ENCODE peak calls at places on chromosome 21, in four cellular contexts. One of them, this sample, is unnamed. For H3K4me1, the result is how much of the 10 kb centered on the place peaks cover.

GRCh38 chr21:19322360-19322759 is 918.8 kb upstream of the TMPRSS15 start:
- DNase-seq in cardiac muscle cell: peak
- DNase-seq in NT2/D1: no peak
- DNase-seq in stomach: no peak
- DNase-seq in this sample: no peak

GRCh38 chr21:35359076-35359475 is 310.0 kb upstream of the RUNX1 start:
- DNase-seq in cardiac muscle cell: peak
- DNase-seq in NT2/D1: no peak
- DNase-seq in stomach: no peak
- DNase-seq in this sample: no peak

GRCh38 chr21:30072496-30072895 is 94.1 kb downstream of the CLDN17 start:
- DNase-seq in cardiac muscle cell: peak
- DNase-seq in NT2/D1: peak
- DNase-seq in stomach: peak
- DNase-seq in this sample: no peak

GRCh38 chr21:33238565-33239255 is 9.0 kb downstream of the IFNAR2 start:
- DNase-seq in cardiac muscle cell: no peak
- DNase-seq in NT2/D1: no peak
- DNase-seq in stomach: no peak
- DNase-seq in this sample: no peak

GRCh38 chr21:22993822-22994574 is 1995.8 kb downstream of the NCAM2 start:
- DNase-seq in cardiac muscle cell: no peak
- DNase-seq in NT2/D1: no peak
- DNase-seq in stomach: no peak
- DNase-seq in this sample: no peak

GRCh38 chr21:40117236-40117635 is 250.0 kb downstream of the PCP4 start:
- DNase-seq in cardiac muscle cell: no peak
- DNase-seq in NT2/D1: no peak
- DNase-seq in stomach: no peak
- DNase-seq in this sample: no peak

GRCh38 chr21:46393941-46394818 is 64.5 kb upstream of the DIP2A start:
- DNase-seq in cardiac muscle cell: no peak
- DNase-seq in NT2/D1: no peak
- DNase-seq in stomach: no peak
- DNase-seq in this sample: no peak

GRCh38 chr21:25283720-25284119 is 323.6 kb downstream of the MRPL39 start:
- DNase-seq in cardiac muscle cell: peak
- DNase-seq in NT2/D1: peak
- DNase-seq in stomach: no peak
- DNase-seq in this sample: no peak

GRCh38 chr21:30340714-30341573 is 3.5 kb upstream of the KRTAP27-1 start:
- DNase-seq in cardiac muscle cell: peak
- DNase-seq in NT2/D1: peak
- DNase-seq in stomach: peak
- DNase-seq in this sample: peak

GRCh38 chr21:34558166-34558565 is 46.2 kb upstream of the KCNE1 start:
- DNase-seq in cardiac muscle cell: no peak
- DNase-seq in NT2/D1: no peak
- DNase-seq in stomach: no peak
- DNase-seq in this sample: no peak

GRCh38 chr21:15667010-15667409 is 62.8 kb upstream of the USP25 start:
- DNase-seq in cardiac muscle cell: peak
- DNase-seq in NT2/D1: no peak
- DNase-seq in stomach: no peak
- DNase-seq in this sample: no peak

GRCh38 chr21:45850181-45850580 is 131.4 kb upstream of the COL6A1 start:
- DNase-seq in cardiac muscle cell: no peak
- DNase-seq in NT2/D1: no peak
- DNase-seq in stomach: peak
- DNase-seq in this sample: no peak

GRCh38 chr21:34722684-34723300 is 54.0 kb downstream of the CLIC6 start:
- DNase-seq in cardiac muscle cell: no peak
- DNase-seq in NT2/D1: peak
- DNase-seq in stomach: no peak
- DNase-seq in this sample: no peak

GRCh38 chr21:46559291-46559983 is 45.4 kb downstream of the S100B start:
- DNase-seq in cardiac muscle cell: no peak
- DNase-seq in NT2/D1: no peak
- DNase-seq in stomach: peak
- DNase-seq in this sample: no peak

GRCh38 chr21:18142639-18143038 is 102.0 kb upstream of the CHODL start:
- DNase-seq in cardiac muscle cell: no peak
- DNase-seq in NT2/D1: no peak
- DNase-seq in stomach: no peak
- DNase-seq in this sample: no peak

GRCh38 chr21:45964649-45965048 is 16.9 kb upstream of the COL6A1 start:
- DNase-seq in cardiac muscle cell: no peak
- DNase-seq in NT2/D1: no peak
- DNase-seq in stomach: no peak
- DNase-seq in this sample: no peak

GRCh38 chr21:19510653-19511052 is 1107.1 kb upstream of the TMPRSS15 start:
- DNase-seq in cardiac muscle cell: no peak
- DNase-seq in NT2/D1: no peak
- DNase-seq in stomach: no peak
- DNase-seq in this sample: no peak

GRCh38 chr21:27683292-27683691 is 716.4 kb upstream of the ADAMTS5 start:
- DNase-seq in cardiac muscle cell: no peak
- DNase-seq in NT2/D1: no peak
- DNase-seq in stomach: no peak
- DNase-seq in this sample: no peak

GRCh38 chr21:29523646-29524045 is 224.9 kb downstream of the BACH1 start:
- DNase-seq in cardiac muscle cell: peak
- DNase-seq in NT2/D1: no peak
- DNase-seq in stomach: no peak
- DNase-seq in this sample: peak

GRCh38 chr21:35206141-35207125 is 157.3 kb upstream of the RUNX1 start:
- DNase-seq in cardiac muscle cell: no peak
- DNase-seq in NT2/D1: no peak
- DNase-seq in stomach: peak
- DNase-seq in this sample: no peak

GRCh38 chr21:32690085-32690484 is 37.7 kb downstream of the SYNJ1 start:
- DNase-seq in cardiac muscle cell: no peak
- DNase-seq in NT2/D1: no peak
- DNase-seq in stomach: no peak
- DNase-seq in this sample: no peak

GRCh38 chr21:28459193-28459592 is 533.5 kb downstream of the LTN1 start:
- DNase-seq in cardiac muscle cell: no peak
- DNase-seq in NT2/D1: no peak
- DNase-seq in stomach: no peak
- DNase-seq in this sample: no peak

GRCh38 chr21:22250355-22250754 is 1252.1 kb downstream of the NCAM2 start:
- DNase-seq in cardiac muscle cell: no peak
- DNase-seq in NT2/D1: no peak
- DNase-seq in stomach: no peak
- DNase-seq in this sample: no peak

GRCh38 chr21:31491617-31492016 is 147.6 kb upstream of the TIAM1 start:
- DNase-seq in cardiac muscle cell: no peak
- DNase-seq in NT2/D1: no peak
- DNase-seq in stomach: no peak
- DNase-seq in this sample: no peak

GRCh38 chr21:29181799-29182470 is 51.5 kb downstream of the MAP3K7CL start:
- DNase-seq in cardiac muscle cell: peak
- DNase-seq in NT2/D1: no peak
- DNase-seq in stomach: no peak
- DNase-seq in this sample: no peak

GRCh38 chr21:46000731-46001641 is 19.4 kb downstream of the COL6A1 start:
- DNase-seq in cardiac muscle cell: no peak
- DNase-seq in NT2/D1: no peak
- DNase-seq in stomach: peak
- DNase-seq in this sample: no peak

GRCh38 chr21:23111070-23111605 is 2112.9 kb downstream of the NCAM2 start:
- DNase-seq in cardiac muscle cell: no peak
- DNase-seq in NT2/D1: no peak
- DNase-seq in stomach: no peak
- DNase-seq in this sample: no peak

GRCh38 chr21:45979141-45979631 is 2.4 kb upstream of the COL6A1 start:
- DNase-seq in cardiac muscle cell: no peak
- DNase-seq in NT2/D1: no peak
- DNase-seq in stomach: no peak
- DNase-seq in this sample: no peak

GRCh38 chr21:35171385-35171784 is 122.3 kb upstream of the RUNX1 start:
- DNase-seq in cardiac muscle cell: no peak
- DNase-seq in NT2/D1: no peak
- DNase-seq in stomach: no peak
- DNase-seq in this sample: no peak

GRCh38 chr21:46354046-46354445 is 30.1 kb downstream of the PCNT start:
- DNase-seq in cardiac muscle cell: no peak
- DNase-seq in NT2/D1: no peak
- DNase-seq in stomach: no peak
- DNase-seq in this sample: no peak

GRCh38 chr21:25573409-25574206 is 33.7 kb downstream of the MRPL39 start:
- DNase-seq in cardiac muscle cell: peak
- DNase-seq in NT2/D1: no peak
- DNase-seq in stomach: no peak
- DNase-seq in this sample: no peak

GRCh38 chr21:26351661-26352060 is 181.1 kb upstream of the APP start:
- DNase-seq in cardiac muscle cell: no peak
- DNase-seq in NT2/D1: no peak
- DNase-seq in stomach: no peak
- DNase-seq in this sample: no peak

DNA sequence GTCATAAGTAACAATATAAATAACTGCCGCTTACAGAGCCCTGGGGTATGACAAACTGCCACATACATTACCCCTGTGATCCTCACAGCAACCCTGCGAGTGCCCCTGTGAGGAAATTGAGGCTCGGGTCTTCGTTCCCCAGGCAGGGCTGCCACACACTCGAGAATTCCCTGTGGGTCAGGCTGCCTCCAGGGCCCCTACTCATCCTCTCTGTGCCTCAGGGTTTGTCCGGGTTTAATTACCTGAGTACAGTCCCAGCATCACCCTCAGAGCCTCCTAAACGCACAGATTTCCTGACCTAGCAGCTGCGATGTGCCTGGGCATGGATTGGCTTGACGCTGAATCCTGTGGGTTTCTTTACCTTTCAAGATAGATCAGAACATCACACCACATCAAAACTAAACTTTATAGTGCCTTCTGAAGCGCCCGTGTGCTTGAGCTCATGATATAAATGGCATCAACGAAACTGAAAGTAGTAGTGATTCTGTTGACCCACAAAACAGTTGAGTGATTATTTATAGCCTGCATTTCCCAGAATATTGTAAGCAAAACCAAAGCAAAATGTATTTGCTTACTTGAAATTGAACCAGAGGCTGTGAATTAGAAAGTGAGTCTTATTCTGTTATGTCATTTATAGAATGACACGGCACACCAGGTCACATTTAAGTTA is 14.0 kb downstream of the SLC37A1 start:
- DNase-seq in cardiac muscle cell: no peak
- DNase-seq in NT2/D1: no peak
- DNase-seq in stomach: no peak
- DNase-seq in this sample: no peak
- H3K4me1 ChIP-seq in cardiac muscle cell: under half
- H3K4me1 ChIP-seq in NT2/D1: under half
- H3K4me1 ChIP-seq in stomach: half or more
- H3K4me1 ChIP-seq in this sample: under half

GRCh38 chr21:44702973-44703730 is 6.2 kb downstream of the KRTAP10-12 start:
- DNase-seq in cardiac muscle cell: no peak
- DNase-seq in NT2/D1: no peak
- DNase-seq in stomach: no peak
- DNase-seq in this sample: no peak

GRCh38 chr21:44700101-44701022 is 3.4 kb downstream of the KRTAP10-12 start:
- DNase-seq in cardiac muscle cell: no peak
- DNase-seq in NT2/D1: no peak
- DNase-seq in stomach: no peak
- DNase-seq in this sample: no peak

GRCh38 chr21:44702111-44702972 is 5.4 kb downstream of the KRTAP10-12 start:
- DNase-seq in cardiac muscle cell: no peak
- DNase-seq in NT2/D1: no peak
- DNase-seq in stomach: no peak
- DNase-seq in this sample: no peak

GRCh38 chr21:44701023-44701400 is 4.0 kb downstream of the KRTAP10-12 start:
- DNase-seq in cardiac muscle cell: no peak
- DNase-seq in NT2/D1: no peak
- DNase-seq in stomach: no peak
- DNase-seq in this sample: no peak

GRCh38 chr21:44701541-44701940 is 4.6 kb downstream of the KRTAP10-12 start:
- DNase-seq in cardiac muscle cell: no peak
- DNase-seq in NT2/D1: no peak
- DNase-seq in stomach: no peak
- DNase-seq in this sample: no peak
- H3K4me1 ChIP-seq in cardiac muscle cell: under half
- H3K4me1 ChIP-seq in NT2/D1: half or more
- H3K4me1 ChIP-seq in stomach: under half
- H3K4me1 ChIP-seq in this sample: under half

GRCh38 chr21:38913120-38913975 is 107.6 kb downstream of the ETS2 start:
- DNase-seq in cardiac muscle cell: peak
- DNase-seq in NT2/D1: no peak
- DNase-seq in stomach: peak
- DNase-seq in this sample: peak
- H3K4me1 ChIP-seq in cardiac muscle cell: under half
- H3K4me1 ChIP-seq in NT2/D1: under half
- H3K4me1 ChIP-seq in stomach: under half
- H3K4me1 ChIP-seq in this sample: under half

GRCh38 chr21:37398697-37399096 is 32.1 kb downstream of the DYRK1A start:
- DNase-seq in cardiac muscle cell: no peak
- DNase-seq in NT2/D1: no peak
- DNase-seq in stomach: no peak
- DNase-seq in this sample: no peak

GRCh38 chr21:37389456-37389855 is 22.9 kb downstream of the DYRK1A start:
- DNase-seq in cardiac muscle cell: no peak
- DNase-seq in NT2/D1: no peak
- DNase-seq in stomach: no peak
- DNase-seq in this sample: no peak

GRCh38 chr21:37396855-37397254 is 30.3 kb downstream of the DYRK1A start:
- DNase-seq in cardiac muscle cell: no peak
- DNase-seq in NT2/D1: no peak
- DNase-seq in stomach: no peak
- DNase-seq in this sample: no peak

GRCh38 chr21:37393786-37394185 is 27.2 kb downstream of the DYRK1A start:
- DNase-seq in cardiac muscle cell: no peak
- DNase-seq in NT2/D1: no peak
- DNase-seq in stomach: no peak
- DNase-seq in this sample: no peak

DNA sequence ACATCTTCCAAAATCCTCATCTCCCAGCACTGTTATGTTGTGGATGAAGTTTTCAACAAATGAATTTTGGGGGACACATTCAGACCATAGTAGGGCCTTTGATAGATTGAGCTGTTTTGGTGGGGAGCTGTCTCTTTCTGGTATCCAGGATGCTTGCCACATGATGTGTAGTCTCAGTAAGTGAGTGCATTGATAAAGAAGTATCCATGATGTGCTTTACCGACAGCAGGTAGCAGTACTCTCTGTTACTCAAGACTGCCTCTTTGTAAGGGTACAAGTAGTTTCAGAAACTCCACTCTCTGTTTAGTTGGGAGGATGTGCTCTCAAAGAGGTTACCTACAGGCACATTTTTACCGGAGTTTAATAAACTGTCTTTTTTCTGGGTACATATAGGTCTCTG is 26.5 kb downstream of the DYRK1A start:
- DNase-seq in cardiac muscle cell: no peak
- DNase-seq in NT2/D1: no peak
- DNase-seq in stomach: no peak
- DNase-seq in this sample: no peak
- H3K4me1 ChIP-seq in cardiac muscle cell: under half
- H3K4me1 ChIP-seq in NT2/D1: under half
- H3K4me1 ChIP-seq in stomach: half or more
- H3K4me1 ChIP-seq in this sample: under half